ENCODE peak calls at places on chromosomes 4 and X, in six cellular contexts. One of them, this sample, is unnamed.

GRCh38 chr4:30714408-30715031 is 5.6 kb upstream of the PCDH7 start:
- DNase-seq in stomach: peak; percentile 59
- DNase-seq in COR-L47: peak; percentile 52
- DNase-seq in tibial artery: peak; percentile 22
- DNase-seq in K562: peak; percentile 21
- DNase-seq in effector CD4-positive, alpha-beta T cell: no peak
- DNase-seq in this sample: no peak

GRCh38 chr4:185578284-185578683 is 43.0 kb upstream of the PDLIM3 start:
- DNase-seq in tibial artery: no peak
- DNase-seq in stomach: no peak
- DNase-seq in effector CD4-positive, alpha-beta T cell: no peak
- DNase-seq in K562: no peak
- DNase-seq in COR-L47: no peak
- DNase-seq in this sample: no peak

GRCh38 chr4:127162741-127163140 is 470.0 kb upstream of the INTU start:
- DNase-seq in stomach: no peak
- DNase-seq in effector CD4-positive, alpha-beta T cell: no peak
- DNase-seq in COR-L47: no peak
- DNase-seq in K562: no peak
- DNase-seq in tibial artery: no peak
- DNase-seq in this sample: peak; percentile 56

GRCh38 chr4:162523171-162523570 is 359.4 kb upstream of the FSTL5 start:
- DNase-seq in K562: no peak
- DNase-seq in effector CD4-positive, alpha-beta T cell: no peak
- DNase-seq in tibial artery: no peak
- DNase-seq in stomach: no peak
- DNase-seq in COR-L47: no peak
- DNase-seq in this sample: no peak

GRCh38 chr4:109945056-109945455 is 32.4 kb downstream of the EGF start:
- DNase-seq in effector CD4-positive, alpha-beta T cell: no peak
- DNase-seq in COR-L47: no peak
- DNase-seq in stomach: no peak
- DNase-seq in K562: peak; percentile 30
- DNase-seq in tibial artery: no peak
- DNase-seq in this sample: no peak

GRCh38 chrX:54419559-54420302 is 20.5 kb upstream of the TSR2 start:
- DNase-seq in tibial artery: no peak
- DNase-seq in effector CD4-positive, alpha-beta T cell: no peak
- DNase-seq in K562: no peak
- DNase-seq in COR-L47: no peak
- DNase-seq in stomach: no peak
- DNase-seq in this sample: no peak

GRCh38 chrX:83759872-83760271 is 101.1 kb upstream of the CYLC1 start:
- DNase-seq in COR-L47: peak; percentile 2
- DNase-seq in tibial artery: no peak
- DNase-seq in effector CD4-positive, alpha-beta T cell: no peak
- DNase-seq in stomach: no peak
- DNase-seq in K562: no peak
- DNase-seq in this sample: no peak

GRCh38 chr4:112752061-112752460 is 115.1 kb downstream of the LARP7 start:
- DNase-seq in stomach: no peak
- DNase-seq in effector CD4-positive, alpha-beta T cell: no peak
- DNase-seq in COR-L47: no peak
- DNase-seq in tibial artery: no peak
- DNase-seq in K562: no peak
- DNase-seq in this sample: no peak

GRCh38 chr4:89054627-89055026 is 2.4 kb downstream of the FAM13A start:
- DNase-seq in COR-L47: no peak
- DNase-seq in tibial artery: no peak
- DNase-seq in K562: no peak
- DNase-seq in effector CD4-positive, alpha-beta T cell: no peak
- DNase-seq in stomach: no peak
- DNase-seq in this sample: no peak

GRCh38 chr4:171532968-171533367 is 280.2 kb upstream of the GALNTL6 start:
- DNase-seq in stomach: no peak
- DNase-seq in tibial artery: no peak
- DNase-seq in COR-L47: no peak
- DNase-seq in K562: no peak
- DNase-seq in effector CD4-positive, alpha-beta T cell: no peak
- DNase-seq in this sample: no peak